ENCODE peak calls at places on chromosomes 6 and 20, in four cellular contexts. J is A172; V is CD8-positive, alpha-beta T cell; B is stimulated activated CD4-positive, alpha-beta T cell treated with anti-CD3 and anti-CD28 coated beads, Interleukin-1b, Interleukin-23, amount 100 ng/mL, for 48 hours. D is an unnamed sample.
A peak's percentile ranks its signal among the peaks of the same experiment; 100 is the strongest.

GRCh38 chr20:57748601-57749130 is 38.9 kb upstream of the PMEPA1 start:
- DNase-seq in J (peak; percentile 99), V (peak; percentile 20), B (peak; percentile 46), D (peak; percentile 57)

GRCh38 chr6:113281014-113281810 is 575.9 kb upstream of the MARCKS start:
- DNase-seq in J (no peak), V (no peak), B (no peak), D (no peak)

GRCh38 chr20:34570859-34571306 is 12.4 kb downstream of the MAP1LC3A start:
- DNase-seq in J (peak; percentile 87), V (no peak), B (no peak), D (no peak)

GRCh38 chr6:42025066-42025789 is 25.1 kb upstream of the TAF8 start:
- DNase-seq in J (no peak), V (no peak), B (no peak), D (no peak)

GRCh38 chr20:16637814-16638213 is 64.6 kb upstream of the KIF16B start:
- DNase-seq in J (no peak), V (no peak), B (no peak), D (no peak)

GRCh38 chr20:47432251-47433210 is 69.2 kb upstream of the NCOA3 start:
- DNase-seq in J (peak; percentile 14), V (no peak), B (no peak), D (no peak)

GRCh38 chr6:129599467-129599866 is 110.5 kb downstream of the ARHGAP18 start:
- DNase-seq in J (no peak), V (no peak), B (no peak), D (no peak)

GRCh38 chr20:57661201-57662027 is 41.2 kb upstream of the ZBP1 start:
- DNase-seq in J (no peak), V (no peak), B (no peak), D (no peak)

GRCh38 chr20:235891-236290 is 8.8 kb downstream of the DEFB129 start:
- DNase-seq in J (peak; percentile 10), V (no peak), B (no peak), D (no peak)

GRCh38 chr20:44643596-44644383 is 7.7 kb downstream of the ADA start:
- DNase-seq in J (peak; percentile 71), V (peak; percentile 24), B (no peak), D (no peak)

GRCh38 chr20:44805991-44806729 is 4.2 kb downstream of the RIMS4 start:
- DNase-seq in J (no peak), V (no peak), B (no peak), D (no peak)

GRCh38 chr6:167056370-167056769 is 57.2 kb downstream of the CEP43 start:
- DNase-seq in J (peak; percentile 2), V (no peak), B (no peak), D (no peak)

GRCh38 chr6:13048113-13048512 is 280.2 kb downstream of the TBC1D7 start:
- DNase-seq in J (no peak), V (no peak), B (no peak), D (no peak)

GRCh38 chr20:16612708-16613107 is 39.5 kb upstream of the KIF16B start:
- DNase-seq in J (no peak), V (no peak), B (no peak), D (no peak)

GRCh38 chr6:109893606-109894005 is 84.5 kb upstream of the GPR6 start:
- DNase-seq in J (no peak), V (no peak), B (no peak), D (no peak)

GRCh38 chr6:113219783-113220182 is 637.4 kb upstream of the MARCKS start:
- DNase-seq in J (no peak), V (no peak), B (no peak), D (no peak)

GRCh38 chr20:34907616-34908469 is 31.4 kb downstream of the ACSS2 start:
- DNase-seq in J (peak; percentile 98), V (no peak), B (no peak), D (no peak)

GRCh38 chr6:114648847-114649246 is 306.0 kb upstream of the HS3ST5 start:
- DNase-seq in J (no peak), V (no peak), B (no peak), D (no peak)

GRCh38 chr20:49851991-49852390 is 39.4 kb downstream of the SLC9A8 start:
- DNase-seq in J (no peak), V (no peak), B (no peak), D (no peak)

GRCh38 chr6:4812068-4812467 is 35.9 kb downstream of the CDYL start:
- DNase-seq in J (peak; percentile 42), V (no peak), B (no peak), D (no peak)

GRCh38 chr6:26104457-26105108 is 17.4 kb downstream of the HFE start:
- DNase-seq in J (peak; percentile 15), V (no peak), B (peak; percentile 38), D (no peak)

GRCh38 chr20:31956556-31957220 is 4.8 kb upstream of the PDRG1 start:
- DNase-seq in J (no peak), V (no peak), B (no peak), D (no peak)

GRCh38 chr6:14072084-14072483 is 45.5 kb upstream of the CD83 start:
- DNase-seq in J (peak; percentile 46), V (no peak), B (no peak), D (no peak)

GRCh38 chr20:49043000-49043399 is 3.1 kb upstream of the CSE1L start:
- DNase-seq in J (no peak), V (no peak), B (no peak), D (no peak)

D was measured in mesothelial cell of epicardium.